ENCODE peak calls at places on chromosomes 11 and 22, in five cellular contexts. E is breast epithelium, W is HL-60, N is astrocyte of the spinal cord, J is mammary epithelial cell. Y is an unnamed sample.

GRCh38 chr22:42282943-42283287 is 12.5 kb upstream of the TCF20 start:
- DNase-seq in W (no peak), N (no peak), E (no peak), J (no peak), Y (no peak)

GRCh38 chr11:105211806-105212531 is 72.4 kb upstream of the CARD18 start:
- DNase-seq in W (no peak), E (no peak), J (no peak), N (peak; percentile 82), Y (no peak)

GRCh38 chr11:112963368-112963955 is 2.2 kb downstream of the NCAM1 start:
- DNase-seq in W (no peak), N (no peak), J (no peak), E (no peak), Y (no peak)

GRCh38 chr11:30477061-30477460 is 109.1 kb downstream of the MPPED2 start:
- DNase-seq in J (no peak), W (no peak), E (no peak), N (no peak), Y (no peak)

GRCh38 chr11:33735426-33736147 is 636 bp downstream of the CD59 start:
- DNase-seq in E (peak; percentile 25), N (peak; percentile 33), W (peak; percentile 22), J (peak; percentile 54), Y (no peak)

GRCh38 chr11:77211040-77211451 is 83.0 kb downstream of the MYO7A start:
- DNase-seq in W (no peak), E (no peak), J (no peak), N (no peak), Y (no peak)

GRCh38 chr11:2512431-2513407 is 67.9 kb downstream of the KCNQ1 start:
- DNase-seq in E (peak; percentile 13), N (no peak), W (no peak), J (no peak), Y (peak; percentile 34)

GRCh38 chr11:110000858-110001257 is 92.3 kb upstream of the ZC3H12C start:
- DNase-seq in W (no peak), E (no peak), J (no peak), N (peak; percentile 17), Y (no peak)

GRCh38 chr11:44822369-44822768 is 95.6 kb downstream of the TSPAN18 start:
- DNase-seq in N (no peak), J (no peak), W (no peak), E (no peak), Y (no peak)

GRCh38 chr11:117960406-117960805 is 25.8 kb upstream of the IL10RA start:
- DNase-seq in J (no peak), W (no peak), N (no peak), E (no peak), Y (no peak)

GRCh38 chr11:76380161-76380976 is 563 bp downstream of the THAP12 start:
- DNase-seq in J (peak; percentile 31), W (peak; percentile 44), N (peak; percentile 16), E (no peak), Y (peak; percentile 52)

GRCh38 chr11:64234840-64235379 is 526 bp downstream of the VEGFB start:
- DNase-seq in W (no peak), J (peak; percentile 27), E (no peak), N (no peak), Y (no peak)

GRCh38 chr11:94326947-94327346 is 22.6 kb downstream of the IZUMO1R start:
- DNase-seq in J (no peak), N (no peak), W (no peak), E (no peak), Y (no peak)

GRCh38 chr22:38862375-38863329 is 9.4 kb downstream of the CBX6 start:
- DNase-seq in N (no peak), W (no peak), E (no peak), J (no peak), Y (peak; percentile 43)

GRCh38 chr11:36010010-36010740 is 66.3 kb downstream of the LDLRAD3 start:
- DNase-seq in N (peak; percentile 53), W (no peak), E (no peak), J (peak; percentile 45), Y (no peak)

DNA sequence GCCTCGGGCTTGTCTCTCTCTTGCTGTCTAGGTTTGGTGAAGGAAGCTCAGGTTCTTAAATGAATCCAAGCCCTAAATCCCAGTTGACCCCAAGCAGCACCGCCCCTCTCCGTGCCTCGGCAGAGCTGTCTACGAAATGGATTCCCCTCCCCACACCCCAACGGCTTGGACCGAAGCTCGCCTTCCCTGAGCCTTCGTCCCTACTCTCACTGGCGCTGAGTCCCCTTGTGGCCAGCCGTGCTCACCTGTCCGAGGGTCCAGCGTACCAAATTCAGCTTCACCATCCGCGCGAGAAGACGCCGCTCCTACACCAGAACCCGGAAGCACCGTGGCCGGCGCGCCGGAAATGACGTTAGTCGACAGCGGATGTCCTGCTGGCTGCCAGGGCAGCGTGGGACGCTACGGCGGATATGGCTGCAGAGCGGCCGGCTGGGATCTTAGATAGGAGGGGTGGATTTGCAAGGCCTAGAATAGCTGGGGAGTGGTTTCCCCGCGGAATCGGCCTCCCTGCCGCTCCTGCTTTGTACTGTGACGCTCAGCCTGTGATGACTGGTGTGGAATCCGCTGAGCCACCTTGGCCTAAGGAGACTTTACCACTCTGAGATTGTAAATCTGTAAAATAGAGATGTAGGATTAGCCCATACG is at the start of gene TFIP11:
- DNase-seq in N (peak; percentile 93), W (peak; percentile 73), J (peak; percentile 87), E (peak; percentile 90), Y (peak; percentile 92)
- TF ChIP-seq CTCF in N (no peak), W (no peak), J (peak; percentile 12), E (no peak), Y (no peak)

GRCh38 chr11:124961972-124962609 is 8.1 kb downstream of the CCDC15 start:
- DNase-seq in W (peak; percentile 32), N (peak; percentile 84), E (no peak), J (peak; percentile 67), Y (no peak)
- TF ChIP-seq CTCF in W (peak; percentile 77), N (peak; percentile 67), E (no peak), J (peak; percentile 76), Y (peak; percentile 79)

DNA sequence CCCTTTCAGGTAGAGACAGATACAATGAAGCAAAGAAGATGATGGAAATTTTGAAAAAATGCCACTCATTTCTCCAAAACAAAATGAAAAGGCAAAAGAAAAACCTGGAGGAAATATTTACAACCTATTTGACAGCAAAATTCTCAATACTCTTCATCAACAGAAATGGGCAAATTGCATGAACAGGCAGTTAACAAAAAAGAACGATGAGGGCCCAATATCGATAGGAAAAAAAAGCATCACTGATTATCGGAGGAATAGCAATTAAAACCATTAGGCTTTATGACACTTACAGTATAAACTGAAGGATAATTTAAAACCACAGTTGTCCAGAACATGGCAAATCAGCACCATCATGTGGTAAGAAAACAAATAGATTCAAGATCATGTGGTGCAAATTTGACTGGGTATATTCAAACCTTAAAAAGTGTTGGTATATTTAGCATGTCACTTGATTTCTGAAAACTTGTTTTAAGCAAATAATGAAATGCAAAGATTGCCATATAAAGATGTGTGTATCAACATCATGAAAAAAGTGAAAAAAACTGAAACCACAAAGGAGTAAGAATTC is 222.9 kb downstream of the BRD1 start:
- DNase-seq in J (no peak), E (no peak), W (no peak), N (no peak), Y (no peak)
- TF ChIP-seq CTCF in J (no peak), E (no peak), W (no peak), N (no peak), Y (no peak)

DNA sequence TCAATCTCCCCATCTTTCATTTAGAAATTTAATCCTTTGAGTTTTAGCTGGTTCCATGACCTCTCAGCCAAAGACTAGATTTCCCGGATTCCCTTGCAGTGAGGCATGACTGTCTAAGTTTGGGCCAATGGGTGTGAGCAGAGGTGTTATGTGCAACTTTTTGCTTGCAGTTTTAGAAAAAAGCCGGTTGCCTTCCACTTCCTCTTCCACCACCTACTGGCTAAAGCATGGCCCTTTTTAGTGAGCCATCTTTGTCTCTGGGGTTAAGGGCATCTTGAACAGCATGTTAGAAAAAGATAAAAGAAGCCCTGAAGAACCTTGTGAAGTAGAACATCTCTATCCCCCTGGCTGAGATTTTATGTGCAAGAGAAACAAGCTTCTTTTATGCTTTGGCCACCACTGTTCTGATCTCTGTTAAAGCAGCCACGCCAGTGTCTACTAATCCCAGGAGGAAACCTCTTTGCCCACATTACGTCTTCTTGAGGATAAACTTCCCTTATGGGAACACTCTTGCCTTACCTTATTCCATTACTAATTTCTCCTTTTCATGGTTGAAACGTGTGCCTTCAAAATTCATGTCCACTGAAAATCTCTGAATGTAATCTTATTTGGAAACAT is 279.9 kb downstream of the TENM4 start:
- DNase-seq in E (no peak), N (peak; percentile 23), J (peak; percentile 60), W (no peak), Y (no peak)
- TF ChIP-seq CTCF in E (no peak), N (peak; percentile 59), J (no peak), W (no peak), Y (no peak)

GRCh38 chr11:67040147-67040546 is 16.5 kb upstream of the RHOD start:
- DNase-seq in E (no peak), W (no peak), J (no peak), N (no peak), Y (no peak)
- TF ChIP-seq CTCF in E (no peak), W (no peak), J (no peak), N (no peak), Y (no peak)

GRCh38 chr11:47905358-47906059 is 57.4 kb upstream of the NUP160 start:
- DNase-seq in E (no peak), J (no peak), W (no peak), N (peak; percentile 26), Y (no peak)

GRCh38 chr11:47906066-47906465 is 57.9 kb upstream of the NUP160 start:
- DNase-seq in W (no peak), N (no peak), E (no peak), J (no peak), Y (no peak)

GRCh38 chr11:47907499-47907898 is 59.3 kb upstream of the NUP160 start:
- DNase-seq in N (no peak), E (no peak), J (no peak), W (no peak), Y (no peak)

GRCh38 chr11:47904808-47905207 is 56.7 kb upstream of the NUP160 start:
- DNase-seq in N (no peak), J (no peak), W (no peak), E (no peak), Y (no peak)

DNA sequence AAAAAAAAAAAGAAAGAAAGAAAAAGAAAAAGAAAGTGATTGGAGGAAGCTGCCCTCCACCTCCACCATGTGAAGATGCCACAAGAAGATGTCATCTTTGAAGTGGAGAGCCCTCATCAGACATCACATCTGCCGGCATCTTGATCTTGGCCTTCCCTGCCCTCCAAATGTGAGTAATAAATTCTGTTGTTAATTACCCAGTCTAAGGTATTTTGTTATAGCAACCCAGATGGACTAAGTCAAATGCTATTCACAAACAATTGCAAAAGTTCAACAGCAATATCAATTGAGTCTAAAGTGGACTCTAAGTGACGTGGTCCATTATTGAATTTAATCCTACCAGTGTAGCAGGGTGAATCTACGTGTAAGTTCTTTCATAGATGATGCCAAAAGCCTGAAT is 55.9 kb upstream of the NUP160 start:
- DNase-seq in W (no peak), J (no peak), N (no peak), E (no peak), Y (no peak)
- TF ChIP-seq CTCF in W (no peak), J (no peak), N (no peak), E (no peak), Y (no peak)

GRCh38 chr11:12746593-12747097 is 72.4 kb downstream of the TEAD1 start:
- DNase-seq in E (peak; percentile 55), W (no peak), N (peak; percentile 92), J (peak; percentile 80), Y (no peak)
- TF ChIP-seq CTCF in E (no peak), W (no peak), N (no peak), J (peak; percentile 2), Y (no peak)

GRCh38 chr11:122229611-122230386 is 113.8 kb upstream of the BLID start:
- DNase-seq in J (no peak), E (no peak), N (no peak), W (no peak), Y (no peak)
- TF ChIP-seq CTCF in J (no peak), E (no peak), N (no peak), W (no peak), Y (no peak)